ENCODE peak calls at places on chromosomes 13 and 19, in ten cellular contexts. One of them, this sample, is unnamed.

GRCh38 chr19:40907968-40908735 is 26.1 kb upstream of the CYP2A7 start:
- DNase-seq in NCI-H1436 treated with DMSO at 0.1 percent for 48 hours: no peak
- DNase-seq in immature natural killer cell: peak
- DNase-seq in stimulated activated CD8-positive, alpha-beta memory T cell treated with anti-CD3 and anti-CD28 coated beads, Interleukin-4, amount 100 ng/mL, for 24 hours: peak
- DNase-seq in stimulated activated naive CD8-positive, alpha-beta T cell treated with anti-CD3 and anti-CD28 coated beads, Interleukin-15, Interleukin-2, amounts not matched to agents 100 U/mL and 50 U/mL, for 24 hours: peak
- DNase-seq in uterus: peak
- DNase-seq in GM23338: peak
- DNase-seq in stimulated activated CD4-positive, alpha-beta T cell treated with anti-CD3 and anti-CD28 coated beads, TNF-alpha, amount 100 ng/mL, for 4 hours: peak
- DNase-seq in HS-5: no peak
- DNase-seq in ELR: no peak
- DNase-seq in this sample: peak

GRCh38 chr19:934865-935422 is 9.1 kb downstream of the ARID3A start:
- DNase-seq in NCI-H1436 treated with DMSO at 0.1 percent for 48 hours: no peak
- DNase-seq in immature natural killer cell: peak
- DNase-seq in stimulated activated CD8-positive, alpha-beta memory T cell treated with anti-CD3 and anti-CD28 coated beads, Interleukin-4, amount 100 ng/mL, for 24 hours: no peak
- DNase-seq in stimulated activated naive CD8-positive, alpha-beta T cell treated with anti-CD3 and anti-CD28 coated beads, Interleukin-15, Interleukin-2, amounts not matched to agents 100 U/mL and 50 U/mL, for 24 hours: no peak
- DNase-seq in uterus: peak
- DNase-seq in GM23338: no peak
- DNase-seq in stimulated activated CD4-positive, alpha-beta T cell treated with anti-CD3 and anti-CD28 coated beads, TNF-alpha, amount 100 ng/mL, for 4 hours: no peak
- DNase-seq in HS-5: no peak
- DNase-seq in ELR: no peak
- DNase-seq in this sample: no peak

GRCh38 chr13:114101325-114101821 is 31.1 kb downstream of the RASA3 start:
- DNase-seq in NCI-H1436 treated with DMSO at 0.1 percent for 48 hours: no peak
- DNase-seq in immature natural killer cell: no peak
- DNase-seq in stimulated activated CD8-positive, alpha-beta memory T cell treated with anti-CD3 and anti-CD28 coated beads, Interleukin-4, amount 100 ng/mL, for 24 hours: no peak
- DNase-seq in stimulated activated naive CD8-positive, alpha-beta T cell treated with anti-CD3 and anti-CD28 coated beads, Interleukin-15, Interleukin-2, amounts not matched to agents 100 U/mL and 50 U/mL, for 24 hours: no peak
- DNase-seq in uterus: peak
- DNase-seq in GM23338: no peak
- DNase-seq in stimulated activated CD4-positive, alpha-beta T cell treated with anti-CD3 and anti-CD28 coated beads, TNF-alpha, amount 100 ng/mL, for 4 hours: no peak
- DNase-seq in HS-5: no peak
- DNase-seq in ELR: no peak
- DNase-seq in this sample: no peak

GRCh38 chr13:111508902-111509509 is 188.6 kb downstream of the TEX29 start:
- DNase-seq in NCI-H1436 treated with DMSO at 0.1 percent for 48 hours: no peak
- DNase-seq in immature natural killer cell: no peak
- DNase-seq in stimulated activated CD8-positive, alpha-beta memory T cell treated with anti-CD3 and anti-CD28 coated beads, Interleukin-4, amount 100 ng/mL, for 24 hours: no peak
- DNase-seq in stimulated activated naive CD8-positive, alpha-beta T cell treated with anti-CD3 and anti-CD28 coated beads, Interleukin-15, Interleukin-2, amounts not matched to agents 100 U/mL and 50 U/mL, for 24 hours: no peak
- DNase-seq in uterus: no peak
- DNase-seq in GM23338: no peak
- DNase-seq in stimulated activated CD4-positive, alpha-beta T cell treated with anti-CD3 and anti-CD28 coated beads, TNF-alpha, amount 100 ng/mL, for 4 hours: no peak
- DNase-seq in HS-5: no peak
- DNase-seq in ELR: no peak
- DNase-seq in this sample: no peak

GRCh38 chr19:43718627-43719377 is 2.9 kb downstream of the IRGC start:
- DNase-seq in NCI-H1436 treated with DMSO at 0.1 percent for 48 hours: no peak
- DNase-seq in immature natural killer cell: no peak
- DNase-seq in stimulated activated CD8-positive, alpha-beta memory T cell treated with anti-CD3 and anti-CD28 coated beads, Interleukin-4, amount 100 ng/mL, for 24 hours: no peak
- DNase-seq in stimulated activated naive CD8-positive, alpha-beta T cell treated with anti-CD3 and anti-CD28 coated beads, Interleukin-15, Interleukin-2, amounts not matched to agents 100 U/mL and 50 U/mL, for 24 hours: no peak
- DNase-seq in uterus: no peak
- DNase-seq in GM23338: no peak
- DNase-seq in stimulated activated CD4-positive, alpha-beta T cell treated with anti-CD3 and anti-CD28 coated beads, TNF-alpha, amount 100 ng/mL, for 4 hours: no peak
- DNase-seq in HS-5: no peak
- DNase-seq in ELR: no peak
- DNase-seq in this sample: no peak

GRCh38 chr13:99834246-99834645 is 137.3 kb downstream of the ZIC5 start:
- DNase-seq in NCI-H1436 treated with DMSO at 0.1 percent for 48 hours: no peak
- DNase-seq in immature natural killer cell: no peak
- DNase-seq in stimulated activated CD8-positive, alpha-beta memory T cell treated with anti-CD3 and anti-CD28 coated beads, Interleukin-4, amount 100 ng/mL, for 24 hours: no peak
- DNase-seq in stimulated activated naive CD8-positive, alpha-beta T cell treated with anti-CD3 and anti-CD28 coated beads, Interleukin-15, Interleukin-2, amounts not matched to agents 100 U/mL and 50 U/mL, for 24 hours: no peak
- DNase-seq in uterus: no peak
- DNase-seq in GM23338: no peak
- DNase-seq in stimulated activated CD4-positive, alpha-beta T cell treated with anti-CD3 and anti-CD28 coated beads, TNF-alpha, amount 100 ng/mL, for 4 hours: no peak
- DNase-seq in HS-5: no peak
- DNase-seq in ELR: peak
- DNase-seq in this sample: no peak

GRCh38 chr13:44380404-44381165 is 7.0 kb downstream of the SERP2 start:
- DNase-seq in NCI-H1436 treated with DMSO at 0.1 percent for 48 hours: no peak
- DNase-seq in immature natural killer cell: no peak
- DNase-seq in stimulated activated CD8-positive, alpha-beta memory T cell treated with anti-CD3 and anti-CD28 coated beads, Interleukin-4, amount 100 ng/mL, for 24 hours: no peak
- DNase-seq in stimulated activated naive CD8-positive, alpha-beta T cell treated with anti-CD3 and anti-CD28 coated beads, Interleukin-15, Interleukin-2, amounts not matched to agents 100 U/mL and 50 U/mL, for 24 hours: no peak
- DNase-seq in uterus: no peak
- DNase-seq in GM23338: no peak
- DNase-seq in stimulated activated CD4-positive, alpha-beta T cell treated with anti-CD3 and anti-CD28 coated beads, TNF-alpha, amount 100 ng/mL, for 4 hours: no peak
- DNase-seq in HS-5: no peak
- DNase-seq in ELR: peak
- DNase-seq in this sample: no peak

GRCh38 chr13:109756778-109757177 is 29.6 kb downstream of the IRS2 start:
- DNase-seq in NCI-H1436 treated with DMSO at 0.1 percent for 48 hours: no peak
- DNase-seq in immature natural killer cell: no peak
- DNase-seq in stimulated activated CD8-positive, alpha-beta memory T cell treated with anti-CD3 and anti-CD28 coated beads, Interleukin-4, amount 100 ng/mL, for 24 hours: no peak
- DNase-seq in stimulated activated naive CD8-positive, alpha-beta T cell treated with anti-CD3 and anti-CD28 coated beads, Interleukin-15, Interleukin-2, amounts not matched to agents 100 U/mL and 50 U/mL, for 24 hours: no peak
- DNase-seq in uterus: no peak
- DNase-seq in GM23338: no peak
- DNase-seq in stimulated activated CD4-positive, alpha-beta T cell treated with anti-CD3 and anti-CD28 coated beads, TNF-alpha, amount 100 ng/mL, for 4 hours: no peak
- DNase-seq in HS-5: no peak
- DNase-seq in ELR: no peak
- DNase-seq in this sample: no peak

GRCh38 chr13:98405690-98406344 is 171.1 kb downstream of the STK24 start:
- DNase-seq in NCI-H1436 treated with DMSO at 0.1 percent for 48 hours: no peak
- DNase-seq in immature natural killer cell: no peak
- DNase-seq in stimulated activated CD8-positive, alpha-beta memory T cell treated with anti-CD3 and anti-CD28 coated beads, Interleukin-4, amount 100 ng/mL, for 24 hours: no peak
- DNase-seq in stimulated activated naive CD8-positive, alpha-beta T cell treated with anti-CD3 and anti-CD28 coated beads, Interleukin-15, Interleukin-2, amounts not matched to agents 100 U/mL and 50 U/mL, for 24 hours: no peak
- DNase-seq in uterus: no peak
- DNase-seq in GM23338: no peak
- DNase-seq in stimulated activated CD4-positive, alpha-beta T cell treated with anti-CD3 and anti-CD28 coated beads, TNF-alpha, amount 100 ng/mL, for 4 hours: no peak
- DNase-seq in HS-5: no peak
- DNase-seq in ELR: no peak
- DNase-seq in this sample: no peak

GRCh38 chr19:58520257-58520599 is 618 bp upstream of the ZBTB45 start:
- DNase-seq in NCI-H1436 treated with DMSO at 0.1 percent for 48 hours: no peak
- DNase-seq in immature natural killer cell: no peak
- DNase-seq in stimulated activated CD8-positive, alpha-beta memory T cell treated with anti-CD3 and anti-CD28 coated beads, Interleukin-4, amount 100 ng/mL, for 24 hours: no peak
- DNase-seq in stimulated activated naive CD8-positive, alpha-beta T cell treated with anti-CD3 and anti-CD28 coated beads, Interleukin-15, Interleukin-2, amounts not matched to agents 100 U/mL and 50 U/mL, for 24 hours: no peak
- DNase-seq in uterus: no peak
- DNase-seq in GM23338: no peak
- DNase-seq in stimulated activated CD4-positive, alpha-beta T cell treated with anti-CD3 and anti-CD28 coated beads, TNF-alpha, amount 100 ng/mL, for 4 hours: no peak
- DNase-seq in HS-5: no peak
- DNase-seq in ELR: no peak
- DNase-seq in this sample: no peak

GRCh38 chr19:16714702-16715294 is 4.8 kb upstream of the NWD1 start:
- DNase-seq in NCI-H1436 treated with DMSO at 0.1 percent for 48 hours: no peak
- DNase-seq in immature natural killer cell: peak
- DNase-seq in stimulated activated CD8-positive, alpha-beta memory T cell treated with anti-CD3 and anti-CD28 coated beads, Interleukin-4, amount 100 ng/mL, for 24 hours: peak
- DNase-seq in stimulated activated naive CD8-positive, alpha-beta T cell treated with anti-CD3 and anti-CD28 coated beads, Interleukin-15, Interleukin-2, amounts not matched to agents 100 U/mL and 50 U/mL, for 24 hours: peak
- DNase-seq in uterus: no peak
- DNase-seq in GM23338: peak
- DNase-seq in stimulated activated CD4-positive, alpha-beta T cell treated with anti-CD3 and anti-CD28 coated beads, TNF-alpha, amount 100 ng/mL, for 4 hours: peak
- DNase-seq in HS-5: no peak
- DNase-seq in ELR: peak
- DNase-seq in this sample: peak

GRCh38 chr13:23469901-23470525 is 36.5 kb upstream of the SACS start:
- DNase-seq in NCI-H1436 treated with DMSO at 0.1 percent for 48 hours: no peak
- DNase-seq in immature natural killer cell: no peak
- DNase-seq in stimulated activated CD8-positive, alpha-beta memory T cell treated with anti-CD3 and anti-CD28 coated beads, Interleukin-4, amount 100 ng/mL, for 24 hours: no peak
- DNase-seq in stimulated activated naive CD8-positive, alpha-beta T cell treated with anti-CD3 and anti-CD28 coated beads, Interleukin-15, Interleukin-2, amounts not matched to agents 100 U/mL and 50 U/mL, for 24 hours: no peak
- DNase-seq in uterus: no peak
- DNase-seq in GM23338: peak
- DNase-seq in stimulated activated CD4-positive, alpha-beta T cell treated with anti-CD3 and anti-CD28 coated beads, TNF-alpha, amount 100 ng/mL, for 4 hours: no peak
- DNase-seq in HS-5: no peak
- DNase-seq in ELR: peak
- DNase-seq in this sample: peak

GRCh38 chr13:68261105-68261504 is 1031.0 kb upstream of the PCDH9 start:
- DNase-seq in NCI-H1436 treated with DMSO at 0.1 percent for 48 hours: no peak
- DNase-seq in immature natural killer cell: no peak
- DNase-seq in stimulated activated CD8-positive, alpha-beta memory T cell treated with anti-CD3 and anti-CD28 coated beads, Interleukin-4, amount 100 ng/mL, for 24 hours: no peak
- DNase-seq in stimulated activated naive CD8-positive, alpha-beta T cell treated with anti-CD3 and anti-CD28 coated beads, Interleukin-15, Interleukin-2, amounts not matched to agents 100 U/mL and 50 U/mL, for 24 hours: no peak
- DNase-seq in uterus: no peak
- DNase-seq in GM23338: peak
- DNase-seq in stimulated activated CD4-positive, alpha-beta T cell treated with anti-CD3 and anti-CD28 coated beads, TNF-alpha, amount 100 ng/mL, for 4 hours: no peak
- DNase-seq in HS-5: no peak
- DNase-seq in ELR: no peak
- DNase-seq in this sample: peak

GRCh38 chr19:18390075-18390909 is 4.3 kb downstream of the GDF15 start:
- DNase-seq in NCI-H1436 treated with DMSO at 0.1 percent for 48 hours: no peak
- DNase-seq in immature natural killer cell: no peak
- DNase-seq in stimulated activated CD8-positive, alpha-beta memory T cell treated with anti-CD3 and anti-CD28 coated beads, Interleukin-4, amount 100 ng/mL, for 24 hours: no peak
- DNase-seq in stimulated activated naive CD8-positive, alpha-beta T cell treated with anti-CD3 and anti-CD28 coated beads, Interleukin-15, Interleukin-2, amounts not matched to agents 100 U/mL and 50 U/mL, for 24 hours: no peak
- DNase-seq in uterus: no peak
- DNase-seq in GM23338: no peak
- DNase-seq in stimulated activated CD4-positive, alpha-beta T cell treated with anti-CD3 and anti-CD28 coated beads, TNF-alpha, amount 100 ng/mL, for 4 hours: no peak
- DNase-seq in HS-5: no peak
- DNase-seq in ELR: no peak
- DNase-seq in this sample: no peak

GRCh38 chr13:105787518-105788085 is 747.9 kb downstream of the EFNB2 start:
- DNase-seq in NCI-H1436 treated with DMSO at 0.1 percent for 48 hours: no peak
- DNase-seq in immature natural killer cell: no peak
- DNase-seq in stimulated activated CD8-positive, alpha-beta memory T cell treated with anti-CD3 and anti-CD28 coated beads, Interleukin-4, amount 100 ng/mL, for 24 hours: no peak
- DNase-seq in stimulated activated naive CD8-positive, alpha-beta T cell treated with anti-CD3 and anti-CD28 coated beads, Interleukin-15, Interleukin-2, amounts not matched to agents 100 U/mL and 50 U/mL, for 24 hours: no peak
- DNase-seq in uterus: no peak
- DNase-seq in GM23338: no peak
- DNase-seq in stimulated activated CD4-positive, alpha-beta T cell treated with anti-CD3 and anti-CD28 coated beads, TNF-alpha, amount 100 ng/mL, for 4 hours: no peak
- DNase-seq in HS-5: no peak
- DNase-seq in ELR: no peak
- DNase-seq in this sample: no peak

GRCh38 chr13:85853901-85854663 is 54.9 kb upstream of the SLITRK6 start:
- DNase-seq in NCI-H1436 treated with DMSO at 0.1 percent for 48 hours: no peak
- DNase-seq in immature natural killer cell: no peak
- DNase-seq in stimulated activated CD8-positive, alpha-beta memory T cell treated with anti-CD3 and anti-CD28 coated beads, Interleukin-4, amount 100 ng/mL, for 24 hours: no peak
- DNase-seq in stimulated activated naive CD8-positive, alpha-beta T cell treated with anti-CD3 and anti-CD28 coated beads, Interleukin-15, Interleukin-2, amounts not matched to agents 100 U/mL and 50 U/mL, for 24 hours: no peak
- DNase-seq in uterus: no peak
- DNase-seq in GM23338: peak
- DNase-seq in stimulated activated CD4-positive, alpha-beta T cell treated with anti-CD3 and anti-CD28 coated beads, TNF-alpha, amount 100 ng/mL, for 4 hours: no peak
- DNase-seq in HS-5: no peak
- DNase-seq in ELR: no peak
- DNase-seq in this sample: no peak

GRCh38 chr19:50025794-50026549 is at the start of gene ZNF473:
- DNase-seq in NCI-H1436 treated with DMSO at 0.1 percent for 48 hours: peak
- DNase-seq in immature natural killer cell: peak
- DNase-seq in stimulated activated CD8-positive, alpha-beta memory T cell treated with anti-CD3 and anti-CD28 coated beads, Interleukin-4, amount 100 ng/mL, for 24 hours: peak
- DNase-seq in stimulated activated naive CD8-positive, alpha-beta T cell treated with anti-CD3 and anti-CD28 coated beads, Interleukin-15, Interleukin-2, amounts not matched to agents 100 U/mL and 50 U/mL, for 24 hours: peak
- DNase-seq in uterus: peak
- DNase-seq in GM23338: peak
- DNase-seq in stimulated activated CD4-positive, alpha-beta T cell treated with anti-CD3 and anti-CD28 coated beads, TNF-alpha, amount 100 ng/mL, for 4 hours: peak
- DNase-seq in HS-5: no peak
- DNase-seq in ELR: peak
- DNase-seq in this sample: peak

GRCh38 chr19:42018503-42019193 is 24.6 kb upstream of the ATP1A3 start:
- DNase-seq in NCI-H1436 treated with DMSO at 0.1 percent for 48 hours: no peak
- DNase-seq in immature natural killer cell: no peak
- DNase-seq in stimulated activated CD8-positive, alpha-beta memory T cell treated with anti-CD3 and anti-CD28 coated beads, Interleukin-4, amount 100 ng/mL, for 24 hours: no peak
- DNase-seq in stimulated activated naive CD8-positive, alpha-beta T cell treated with anti-CD3 and anti-CD28 coated beads, Interleukin-15, Interleukin-2, amounts not matched to agents 100 U/mL and 50 U/mL, for 24 hours: no peak
- DNase-seq in uterus: no peak
- DNase-seq in GM23338: no peak
- DNase-seq in stimulated activated CD4-positive, alpha-beta T cell treated with anti-CD3 and anti-CD28 coated beads, TNF-alpha, amount 100 ng/mL, for 4 hours: no peak
- DNase-seq in HS-5: no peak
- DNase-seq in ELR: peak
- DNase-seq in this sample: no peak

GRCh38 chr19:43560687-43561086 is 14.6 kb downstream of the XRCC1 start:
- DNase-seq in NCI-H1436 treated with DMSO at 0.1 percent for 48 hours: no peak
- DNase-seq in immature natural killer cell: no peak
- DNase-seq in stimulated activated CD8-positive, alpha-beta memory T cell treated with anti-CD3 and anti-CD28 coated beads, Interleukin-4, amount 100 ng/mL, for 24 hours: no peak
- DNase-seq in stimulated activated naive CD8-positive, alpha-beta T cell treated with anti-CD3 and anti-CD28 coated beads, Interleukin-15, Interleukin-2, amounts not matched to agents 100 U/mL and 50 U/mL, for 24 hours: peak
- DNase-seq in uterus: no peak
- DNase-seq in GM23338: peak
- DNase-seq in stimulated activated CD4-positive, alpha-beta T cell treated with anti-CD3 and anti-CD28 coated beads, TNF-alpha, amount 100 ng/mL, for 4 hours: no peak
- DNase-seq in HS-5: no peak
- DNase-seq in ELR: peak
- DNase-seq in this sample: no peak

GRCh38 chr13:114222461-114222968 is 12.2 kb upstream of the CDC16 start:
- DNase-seq in NCI-H1436 treated with DMSO at 0.1 percent for 48 hours: no peak
- DNase-seq in immature natural killer cell: no peak
- DNase-seq in stimulated activated CD8-positive, alpha-beta memory T cell treated with anti-CD3 and anti-CD28 coated beads, Interleukin-4, amount 100 ng/mL, for 24 hours: no peak
- DNase-seq in stimulated activated naive CD8-positive, alpha-beta T cell treated with anti-CD3 and anti-CD28 coated beads, Interleukin-15, Interleukin-2, amounts not matched to agents 100 U/mL and 50 U/mL, for 24 hours: no peak
- DNase-seq in uterus: no peak
- DNase-seq in GM23338: no peak
- DNase-seq in stimulated activated CD4-positive, alpha-beta T cell treated with anti-CD3 and anti-CD28 coated beads, TNF-alpha, amount 100 ng/mL, for 4 hours: no peak
- DNase-seq in HS-5: no peak
- DNase-seq in ELR: no peak
- DNase-seq in this sample: no peak

GRCh38 chr13:24505756-24506155 is 6.8 kb downstream of the PARP4 start:
- DNase-seq in NCI-H1436 treated with DMSO at 0.1 percent for 48 hours: no peak
- DNase-seq in immature natural killer cell: no peak
- DNase-seq in stimulated activated CD8-positive, alpha-beta memory T cell treated with anti-CD3 and anti-CD28 coated beads, Interleukin-4, amount 100 ng/mL, for 24 hours: no peak
- DNase-seq in stimulated activated naive CD8-positive, alpha-beta T cell treated with anti-CD3 and anti-CD28 coated beads, Interleukin-15, Interleukin-2, amounts not matched to agents 100 U/mL and 50 U/mL, for 24 hours: no peak
- DNase-seq in uterus: no peak
- DNase-seq in GM23338: no peak
- DNase-seq in stimulated activated CD4-positive, alpha-beta T cell treated with anti-CD3 and anti-CD28 coated beads, TNF-alpha, amount 100 ng/mL, for 4 hours: no peak
- DNase-seq in HS-5: no peak
- DNase-seq in ELR: no peak
- DNase-seq in this sample: no peak

GRCh38 chr13:74450976-74451375 is 316.8 kb upstream of the KLF12 start:
- DNase-seq in NCI-H1436 treated with DMSO at 0.1 percent for 48 hours: no peak
- DNase-seq in immature natural killer cell: no peak
- DNase-seq in stimulated activated CD8-positive, alpha-beta memory T cell treated with anti-CD3 and anti-CD28 coated beads, Interleukin-4, amount 100 ng/mL, for 24 hours: no peak
- DNase-seq in stimulated activated naive CD8-positive, alpha-beta T cell treated with anti-CD3 and anti-CD28 coated beads, Interleukin-15, Interleukin-2, amounts not matched to agents 100 U/mL and 50 U/mL, for 24 hours: no peak
- DNase-seq in uterus: no peak
- DNase-seq in GM23338: no peak
- DNase-seq in stimulated activated CD4-positive, alpha-beta T cell treated with anti-CD3 and anti-CD28 coated beads, TNF-alpha, amount 100 ng/mL, for 4 hours: no peak
- DNase-seq in HS-5: peak
- DNase-seq in ELR: peak
- DNase-seq in this sample: no peak

GRCh38 chr13:112996671-112997091 is 27.7 kb downstream of the MCF2L start:
- DNase-seq in NCI-H1436 treated with DMSO at 0.1 percent for 48 hours: no peak
- DNase-seq in immature natural killer cell: no peak
- DNase-seq in stimulated activated CD8-positive, alpha-beta memory T cell treated with anti-CD3 and anti-CD28 coated beads, Interleukin-4, amount 100 ng/mL, for 24 hours: no peak
- DNase-seq in stimulated activated naive CD8-positive, alpha-beta T cell treated with anti-CD3 and anti-CD28 coated beads, Interleukin-15, Interleukin-2, amounts not matched to agents 100 U/mL and 50 U/mL, for 24 hours: no peak
- DNase-seq in uterus: no peak
- DNase-seq in GM23338: no peak
- DNase-seq in stimulated activated CD4-positive, alpha-beta T cell treated with anti-CD3 and anti-CD28 coated beads, TNF-alpha, amount 100 ng/mL, for 4 hours: no peak
- DNase-seq in HS-5: no peak
- DNase-seq in ELR: no peak
- DNase-seq in this sample: no peak

GRCh38 chr13:49791753-49792549 is 531 bp downstream of the KPNA3 start:
- DNase-seq in NCI-H1436 treated with DMSO at 0.1 percent for 48 hours: no peak
- DNase-seq in immature natural killer cell: no peak
- DNase-seq in stimulated activated CD8-positive, alpha-beta memory T cell treated with anti-CD3 and anti-CD28 coated beads, Interleukin-4, amount 100 ng/mL, for 24 hours: peak
- DNase-seq in stimulated activated naive CD8-positive, alpha-beta T cell treated with anti-CD3 and anti-CD28 coated beads, Interleukin-15, Interleukin-2, amounts not matched to agents 100 U/mL and 50 U/mL, for 24 hours: peak
- DNase-seq in uterus: peak
- DNase-seq in GM23338: peak
- DNase-seq in stimulated activated CD4-positive, alpha-beta T cell treated with anti-CD3 and anti-CD28 coated beads, TNF-alpha, amount 100 ng/mL, for 4 hours: peak
- DNase-seq in HS-5: no peak
- DNase-seq in ELR: peak
- DNase-seq in this sample: peak

GRCh38 chr13:27461940-27462584 is 11.7 kb upstream of the MTIF3 start:
- DNase-seq in NCI-H1436 treated with DMSO at 0.1 percent for 48 hours: no peak
- DNase-seq in immature natural killer cell: no peak
- DNase-seq in stimulated activated CD8-positive, alpha-beta memory T cell treated with anti-CD3 and anti-CD28 coated beads, Interleukin-4, amount 100 ng/mL, for 24 hours: no peak
- DNase-seq in stimulated activated naive CD8-positive, alpha-beta T cell treated with anti-CD3 and anti-CD28 coated beads, Interleukin-15, Interleukin-2, amounts not matched to agents 100 U/mL and 50 U/mL, for 24 hours: no peak
- DNase-seq in uterus: no peak
- DNase-seq in GM23338: no peak
- DNase-seq in stimulated activated CD4-positive, alpha-beta T cell treated with anti-CD3 and anti-CD28 coated beads, TNF-alpha, amount 100 ng/mL, for 4 hours: no peak
- DNase-seq in HS-5: no peak
- DNase-seq in ELR: no peak
- DNase-seq in this sample: no peak

GRCh38 chr13:72652681-72653080 is 74.7 kb downstream of the MZT1 start:
- DNase-seq in NCI-H1436 treated with DMSO at 0.1 percent for 48 hours: no peak
- DNase-seq in immature natural killer cell: no peak
- DNase-seq in stimulated activated CD8-positive, alpha-beta memory T cell treated with anti-CD3 and anti-CD28 coated beads, Interleukin-4, amount 100 ng/mL, for 24 hours: no peak
- DNase-seq in stimulated activated naive CD8-positive, alpha-beta T cell treated with anti-CD3 and anti-CD28 coated beads, Interleukin-15, Interleukin-2, amounts not matched to agents 100 U/mL and 50 U/mL, for 24 hours: no peak
- DNase-seq in uterus: no peak
- DNase-seq in GM23338: no peak
- DNase-seq in stimulated activated CD4-positive, alpha-beta T cell treated with anti-CD3 and anti-CD28 coated beads, TNF-alpha, amount 100 ng/mL, for 4 hours: no peak
- DNase-seq in HS-5: no peak
- DNase-seq in ELR: peak
- DNase-seq in this sample: no peak

GRCh38 chr13:112891477-112892401 is 77.3 kb upstream of the MCF2L start:
- DNase-seq in NCI-H1436 treated with DMSO at 0.1 percent for 48 hours: no peak
- DNase-seq in immature natural killer cell: no peak
- DNase-seq in stimulated activated CD8-positive, alpha-beta memory T cell treated with anti-CD3 and anti-CD28 coated beads, Interleukin-4, amount 100 ng/mL, for 24 hours: no peak
- DNase-seq in stimulated activated naive CD8-positive, alpha-beta T cell treated with anti-CD3 and anti-CD28 coated beads, Interleukin-15, Interleukin-2, amounts not matched to agents 100 U/mL and 50 U/mL, for 24 hours: no peak
- DNase-seq in uterus: no peak
- DNase-seq in GM23338: peak
- DNase-seq in stimulated activated CD4-positive, alpha-beta T cell treated with anti-CD3 and anti-CD28 coated beads, TNF-alpha, amount 100 ng/mL, for 4 hours: no peak
- DNase-seq in HS-5: no peak
- DNase-seq in ELR: no peak
- DNase-seq in this sample: peak

GRCh38 chr19:31220540-31220939 is 128.7 kb downstream of the TSHZ3 start:
- DNase-seq in NCI-H1436 treated with DMSO at 0.1 percent for 48 hours: no peak
- DNase-seq in immature natural killer cell: peak
- DNase-seq in stimulated activated CD8-positive, alpha-beta memory T cell treated with anti-CD3 and anti-CD28 coated beads, Interleukin-4, amount 100 ng/mL, for 24 hours: no peak
- DNase-seq in stimulated activated naive CD8-positive, alpha-beta T cell treated with anti-CD3 and anti-CD28 coated beads, Interleukin-15, Interleukin-2, amounts not matched to agents 100 U/mL and 50 U/mL, for 24 hours: peak
- DNase-seq in uterus: no peak
- DNase-seq in GM23338: peak
- DNase-seq in stimulated activated CD4-positive, alpha-beta T cell treated with anti-CD3 and anti-CD28 coated beads, TNF-alpha, amount 100 ng/mL, for 4 hours: no peak
- DNase-seq in HS-5: no peak
- DNase-seq in ELR: peak
- DNase-seq in this sample: peak

This sample was measured in neural progenitor cell.